ENCODE peak calls at places on chromosomes 13 and 19, in five cellular contexts. W is IMR-90, U is sigmoid colon, V is body of pancreas, M is esophagus squamous epithelium. Q is an unnamed sample.

GRCh38 chr19:16342002-16342715 is 17.5 kb downstream of the KLF2 start:
- DNase-seq in W (no peak), U (no peak), V (no peak), M (no peak), Q (peak)

GRCh38 chr13:52746141-52746540 is 6.5 kb upstream of the CNMD start:
- DNase-seq in W (no peak), U (no peak), V (no peak), M (no peak), Q (no peak)

GRCh38 chr13:98338312-98338711 is 161.2 kb upstream of the RNF113B start:
- DNase-seq in W (no peak), U (no peak), V (no peak), M (no peak), Q (no peak)

GRCh38 chr13:90869580-90869979 is 477.9 kb upstream of the MIR17HG start:
- DNase-seq in W (no peak), U (no peak), V (no peak), M (no peak), Q (no peak)

GRCh38 chr19:43467730-43468129 is 2.3 kb upstream of the LYPD3 start:
- DNase-seq in W (peak), U (no peak), V (no peak), M (no peak), Q (no peak)

GRCh38 chr19:23971598-23971997 is 56.9 kb downstream of the ZNF726 start:
- DNase-seq in W (no peak), U (no peak), V (no peak), M (no peak), Q (no peak)

GRCh38 chr19:4707956-4708650 is 15.5 kb downstream of the DPP9 start:
- DNase-seq in W (peak), U (peak), V (peak), M (no peak), Q (no peak)

GRCh38 chr19:38224014-38224862 is at the start of gene DPF1:
- DNase-seq in W (peak), U (no peak), V (no peak), M (no peak), Q (no peak)

GRCh38 chr13:75687145-75687763 is 51.1 kb downstream of the LMO7 start:
- DNase-seq in W (peak), U (no peak), V (no peak), M (no peak), Q (no peak)

GRCh38 chr13:101309014-101309619 is 107.2 kb downstream of the NALCN start:
- DNase-seq in W (peak), U (no peak), V (no peak), M (no peak), Q (no peak)

GRCh38 chr19:17754634-17755532 is 3.6 kb downstream of the FCHO1 start:
- DNase-seq in W (no peak), U (no peak), V (no peak), M (no peak), Q (no peak)

GRCh38 chr13:19172647-19173030 is 9.0 kb downstream of the TUBA3C start:
- DNase-seq in W (no peak), U (peak), V (no peak), M (no peak), Q (no peak)

GRCh38 chr13:33135097-33135496 is 118.9 kb downstream of the KL start:
- DNase-seq in W (no peak), U (no peak), V (no peak), M (no peak), Q (no peak)

GRCh38 chr13:20035130-20035529 is 76.6 kb downstream of the ZMYM2 start:
- DNase-seq in W (no peak), U (no peak), V (no peak), M (no peak), Q (no peak)

GRCh38 chr13:29969286-29969685 is 118.9 kb upstream of the UBL3 start:
- DNase-seq in W (peak), U (no peak), V (no peak), M (no peak), Q (no peak)

GRCh38 chr13:99199541-99200432 is 867 bp upstream of the UBAC2 start:
- DNase-seq in W (no peak), U (peak), V (no peak), M (no peak), Q (peak)

GRCh38 chr19:12695997-12696365 is 450 bp downstream of the FBXW9 start:
- DNase-seq in W (no peak), U (no peak), V (no peak), M (no peak), Q (no peak)

GRCh38 chr13:94435604-94436226 is 43.8 kb downstream of the DCT start:
- DNase-seq in W (peak), U (no peak), V (no peak), M (no peak), Q (no peak)

GRCh38 chr13:71378992-71379905 is 487.8 kb downstream of the DACH1 start:
- DNase-seq in W (no peak), U (no peak), V (no peak), M (no peak), Q (no peak)

GRCh38 chr13:71866173-71867091 is 572 bp downstream of the DACH1 start:
- DNase-seq in W (no peak), U (no peak), V (peak), M (no peak), Q (no peak)

GRCh38 chr19:10887616-10888367 is 16.4 kb downstream of the CARM1 start:
- DNase-seq in W (no peak), U (no peak), V (no peak), M (no peak), Q (no peak)

GRCh38 chr19:15769586-15769985 is 17.9 kb upstream of the OR10H5 start:
- DNase-seq in W (no peak), U (no peak), V (no peak), M (no peak), Q (no peak)

GRCh38 chr19:39057615-39058014 is 25.3 kb upstream of the FBXO27 start:
- DNase-seq in W (no peak), U (no peak), V (no peak), M (no peak), Q (no peak)

GRCh38 chr19:10294368-10294697 is 4.6 kb downstream of the ICAM5 start:
- DNase-seq in W (no peak), U (no peak), V (no peak), M (no peak), Q (no peak)

GRCh38 chr13:50552424-50552966 is 291.0 kb downstream of the DLEU7 start:
- DNase-seq in W (no peak), U (no peak), V (no peak), M (no peak), Q (no peak)

GRCh38 chr19:17966497-17967257 is at the start of gene KCNN1:
- DNase-seq in W (no peak), U (no peak), V (no peak), M (no peak), Q (no peak)

GRCh38 chr13:99989376-99990044 is 7.9 kb downstream of the ZIC2 start:
- DNase-seq in W (no peak), U (no peak), V (no peak), M (no peak), Q (no peak)

GRCh38 chr13:56861472-56861871 is 279.2 kb upstream of the PRR20A start:
- DNase-seq in W (no peak), U (no peak), V (no peak), M (no peak), Q (no peak)

GRCh38 chr19:1621021-1621420 is 15.8 kb upstream of the UQCR11 start:
- DNase-seq in W (no peak), U (peak), V (no peak), M (no peak), Q (no peak)

GRCh38 chr19:1622541-1622940 is 17.3 kb upstream of the UQCR11 start:
- DNase-seq in W (no peak), U (no peak), V (no peak), M (no peak), Q (no peak)

GRCh38 chr19:1619703-1620102 is 14.4 kb upstream of the UQCR11 start:
- DNase-seq in W (no peak), U (no peak), V (no peak), M (no peak), Q (no peak)

GRCh38 chr19:1621574-1621973 is 16.3 kb upstream of the UQCR11 start:
- DNase-seq in W (no peak), U (no peak), V (no peak), M (no peak), Q (no peak)

DNA sequence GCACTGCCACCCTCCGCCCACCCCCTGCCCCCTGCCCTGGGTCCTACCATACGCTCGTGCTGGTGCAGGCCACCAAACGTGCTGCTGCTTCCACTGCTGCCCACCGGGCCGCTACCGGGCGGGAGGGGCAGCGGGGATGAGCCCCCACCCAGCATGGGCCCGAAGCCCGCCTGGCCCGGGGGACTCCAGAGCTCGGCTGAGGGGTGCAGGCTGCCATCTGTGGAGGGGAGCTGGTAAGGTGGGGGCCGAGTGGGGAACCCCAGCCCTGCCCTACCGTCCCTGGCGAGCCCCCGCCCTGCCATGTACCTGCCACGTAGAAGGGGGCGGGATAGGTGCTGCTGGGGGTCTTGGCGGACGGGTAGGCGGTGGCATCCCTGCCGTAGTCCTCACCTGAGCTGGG is 16.7 kb upstream of the UQCR11 start:
- DNase-seq in W (no peak), U (no peak), V (no peak), M (no peak), Q (no peak)
- TF ChIP-seq CTCF in W (no peak), U (no peak), V (no peak), M (no peak), Q (no peak)

DNA sequence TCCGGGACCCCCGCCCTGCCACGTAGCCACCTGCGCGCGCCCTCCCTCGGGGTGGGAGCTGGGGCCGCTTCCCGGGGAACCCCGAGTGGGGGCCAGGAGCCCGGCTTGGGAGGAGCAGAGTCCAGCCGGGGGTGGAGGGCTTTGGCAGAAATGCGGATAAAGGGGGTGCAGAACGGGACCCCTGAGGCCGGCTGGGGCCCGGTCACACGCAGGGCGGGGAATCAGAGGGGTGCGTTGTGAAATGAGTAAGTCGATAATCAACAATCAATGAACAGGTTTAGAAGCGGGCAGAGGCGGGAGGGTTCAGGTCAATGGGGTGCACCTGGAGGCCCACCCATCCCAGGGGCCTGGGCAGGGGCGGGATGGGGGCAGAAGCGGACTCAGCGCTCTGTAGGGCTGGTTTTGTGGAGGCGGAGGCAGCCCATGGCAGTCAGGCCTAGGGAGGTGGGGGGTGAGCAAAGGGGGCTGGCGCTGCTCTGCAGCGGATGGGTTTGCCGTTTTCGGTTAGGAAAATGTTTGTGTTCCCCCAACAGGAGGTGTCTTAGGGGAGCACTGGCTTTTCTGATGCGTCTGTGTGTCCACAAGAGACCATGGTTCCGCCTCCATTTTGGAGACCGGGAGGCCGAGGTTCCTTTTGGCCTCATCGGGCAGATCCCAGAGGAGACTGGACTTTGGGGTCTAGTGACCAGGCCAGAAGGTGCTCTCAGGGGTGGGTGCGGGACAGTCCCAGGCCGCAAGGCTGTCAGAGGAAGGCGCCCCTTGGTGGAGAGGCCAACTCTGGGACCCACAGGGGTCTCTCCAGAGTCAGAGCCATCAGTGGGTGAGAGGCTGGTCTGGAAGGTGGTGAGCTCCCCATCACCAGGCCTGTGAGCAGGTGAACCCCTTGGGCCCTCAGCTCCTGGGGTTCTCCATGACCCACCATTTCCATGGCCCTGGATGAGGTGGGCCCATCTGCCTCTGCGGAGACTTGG is 683 bp upstream of the DIRAS1 start:
- DNase-seq in W (no peak), U (no peak), V (no peak), M (no peak), Q (no peak)
- H3K4me3 ChIP-seq in W (peak), U (peak), V (no peak), M (peak), Q (no peak)

GRCh38 chr19:41551711-41552110 is 24.3 kb upstream of the CEACAM21 start:
- DNase-seq in W (no peak), U (no peak), V (no peak), M (no peak), Q (no peak)

GRCh38 chr19:41548954-41549688 is 26.8 kb upstream of the CEACAM21 start:
- DNase-seq in W (no peak), U (no peak), V (no peak), M (no peak), Q (no peak)

GRCh38 chr19:41553804-41554203 is 22.2 kb upstream of the CEACAM21 start:
- DNase-seq in W (no peak), U (no peak), V (no peak), M (no peak), Q (no peak)

GRCh38 chr19:41552558-41552957 is 23.4 kb upstream of the CEACAM21 start:
- DNase-seq in W (no peak), U (no peak), V (no peak), M (no peak), Q (no peak)

DNA sequence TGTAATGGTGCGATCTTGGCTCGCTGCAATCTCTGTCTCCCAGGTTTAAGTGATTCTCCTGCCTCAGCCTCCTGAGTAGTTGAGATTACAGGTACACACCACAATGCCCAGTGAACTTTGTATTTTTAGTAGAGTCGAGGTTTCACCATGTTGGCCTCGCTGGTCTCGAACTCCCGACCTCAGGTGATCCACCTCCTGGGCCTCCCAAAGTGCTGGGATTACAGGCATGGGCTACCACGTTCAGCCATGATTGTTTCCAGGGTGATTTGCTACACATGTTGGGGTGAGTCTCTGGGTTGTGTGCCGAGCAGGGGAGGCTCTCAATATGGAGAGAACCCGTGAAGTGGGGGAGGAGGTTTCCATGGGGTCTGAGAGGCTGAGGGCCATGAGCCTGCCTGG is 24.8 kb upstream of the CEACAM21 start:
- DNase-seq in W (no peak), U (peak), V (no peak), M (no peak), Q (no peak)
- TF ChIP-seq POLR2A in W (no peak), U (no peak), V (no peak), M (no peak), Q (no peak)

GRCh38 chr13:45492538-45492937 is 27.8 kb downstream of the COG3 start:
- DNase-seq in W (peak), U (no peak), V (no peak), M (no peak), Q (no peak)

GRCh38 chr13:45490068-45490467 is 25.3 kb downstream of the COG3 start:
- DNase-seq in W (no peak), U (no peak), V (no peak), M (no peak), Q (peak)
- TF ChIP-seq CTCF in W (no peak), U (no peak), V (no peak), M (peak), Q (no peak)

DNA sequence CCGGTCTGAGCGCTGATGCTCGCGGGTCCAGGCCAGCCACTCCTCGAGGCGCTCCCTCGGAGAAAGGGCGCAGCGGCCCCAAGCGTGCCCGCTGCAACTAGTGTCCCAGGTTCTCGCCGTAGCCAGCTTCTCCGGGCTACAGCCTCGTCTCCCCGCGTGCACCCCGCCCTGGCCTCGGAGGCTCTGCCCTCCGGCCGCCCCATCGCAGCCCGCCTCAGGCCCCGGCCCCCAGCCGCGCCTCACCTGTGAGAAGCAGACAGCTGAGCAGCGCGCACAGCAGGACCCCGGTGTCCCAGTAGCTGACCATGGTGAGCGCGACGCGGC is 429 bp downstream of the FLT1 start:
- DNase-seq in W (no peak), U (no peak), V (no peak), M (no peak), Q (no peak)
- H3K4me3 ChIP-seq in W (peak), U (peak), V (no peak), M (peak), Q (peak)

GRCh38 chr19:48970139-48970766 is 5.1 kb downstream of the FTL start:
- DNase-seq in W (no peak), U (no peak), V (no peak), M (no peak), Q (no peak)
- TF ChIP-seq POLR2A in W (no peak), U (no peak), V (no peak), M (no peak), Q (no peak)

GRCh38 chr19:8363803-8364771 is at the start of gene ANGPTL4:
- DNase-seq in W (peak), U (peak), V (peak), M (no peak), Q (peak)
- TF ChIP-seq CTCF in W (peak), U (peak), V (peak), M (peak), Q (peak)